ENCODE peak calls at places on chromosomes 13 and 19, in four cellular contexts. S, N, A and X are unnamed samples.

GRCh38 chr13:111328111-111328802 is 7.8 kb downstream of the TEX29 start:
- DNase-seq in S (no peak), A (no peak), N (no peak), X (no peak)

GRCh38 chr19:6460099-6460884 is 700 bp upstream of the SLC25A23 start:
- DNase-seq in N (peak), A (peak), S (peak), X (peak)

GRCh38 chr19:46571495-46571894 is 29.6 kb upstream of the CALM3 start:
- DNase-seq in N (peak), S (peak), A (peak), X (no peak)

GRCh38 chr19:19406878-19407639 is 1.6 kb downstream of the GATAD2A start:
- DNase-seq in S (no peak), N (peak), A (peak), X (peak)

GRCh38 chr19:28063702-28064101 is 1149.2 kb downstream of the UQCRFS1 start:
- DNase-seq in S (no peak), A (no peak), N (no peak), X (no peak)

GRCh38 chr13:45119469-45119989 is 781 bp upstream of the GTF2F2 start:
- DNase-seq in N (peak), S (peak), A (no peak), X (peak)

GRCh38 chr13:78657699-78658629 is 991 bp downstream of the OBI1 start:
- DNase-seq in N (peak), A (no peak), S (peak), X (peak)

GRCh38 chr19:37218592-37218935 is 550 bp downstream of the ZNF383 start:
- DNase-seq in N (peak), A (peak), S (peak), X (no peak)

GRCh38 chr19:17606786-17607185 is 51.3 kb downstream of the COLGALT1 start:
- DNase-seq in S (no peak), A (no peak), N (no peak), X (no peak)

GRCh38 chr13:20582026-20582425 is 15.1 kb downstream of the IFT88 start:
- DNase-seq in S (no peak), N (no peak), A (no peak), X (no peak)

GRCh38 chr19:2524840-2525723 is 49.2 kb downstream of the GADD45B start:
- DNase-seq in N (peak), S (no peak), A (peak), X (peak)

GRCh38 chr19:10764340-10764894 is 46.5 kb downstream of the DNM2 start:
- DNase-seq in S (no peak), N (no peak), A (no peak), X (no peak)

GRCh38 chr19:42252365-42253244 is 2.3 kb downstream of the ERF start:
- DNase-seq in N (peak), S (peak), A (peak), X (peak)

GRCh38 chr13:48078251-48078656 is 16.6 kb downstream of the MED4 start:
- DNase-seq in N (peak), S (no peak), A (no peak), X (no peak)

GRCh38 chr19:49057636-49058234 is at the start of gene CGB7:
- DNase-seq in S (peak), A (peak), N (peak), X (peak)

GRCh38 chr19:44692379-44692721 is 6.6 kb upstream of the CEACAM16 start:
- DNase-seq in S (no peak), A (no peak), N (no peak), X (no peak)

GRCh38 chr19:861756-862528 is 2.5 kb downstream of the CFD start:
- DNase-seq in S (peak), N (peak), A (no peak), X (peak)

GRCh38 chr19:34493649-34494044 is 12.1 kb downstream of the WTIP start:
- DNase-seq in N (no peak), S (no peak), A (no peak), X (no peak)

GRCh38 chr19:31548941-31549340 is 199.7 kb upstream of the TSHZ3 start:
- DNase-seq in A (peak), S (no peak), N (peak), X (peak)

GRCh38 chr19:10699650-10700335 is 1.4 kb upstream of the QTRT1 start:
- DNase-seq in S (peak), N (peak), A (peak), X (peak)

GRCh38 chr13:100128373-100128772 is 39.5 kb downstream of the PCCA start:
- DNase-seq in A (no peak), N (peak), S (no peak), X (peak)

GRCh38 chr13:29507356-29507755 is 88.1 kb downstream of the SLC7A1 start:
- DNase-seq in A (no peak), S (no peak), N (no peak), X (no peak)

GRCh38 chr19:56661248-56661647 is 10.3 kb downstream of the ZNF835 start:
- DNase-seq in S (no peak), A (no peak), N (no peak), X (no peak)

GRCh38 chr19:29694669-29695627 is 20.1 kb downstream of the C19orf12 start:
- DNase-seq in A (peak), S (peak), N (peak), X (peak)

GRCh38 chr13:59744747-59745394 is 418.9 kb downstream of the DIAPH3 start:
- DNase-seq in A (no peak), N (no peak), S (no peak), X (no peak)